ENCODE peak calls at places on chromosomes 5 and 9, in six cellular contexts. One of them, this sample, is unnamed.

GRCh38 chr9:116943970-116944369 is 256.9 kb downstream of the TRIM32 start:
- DNase-seq in adrenal gland: no peak
- DNase-seq in WERI-Rb-1: no peak
- DNase-seq in substantia nigra: no peak
- DNase-seq in dorsolateral prefrontal cortex: no peak
- DNase-seq in left ventricle myocardium inferior: no peak
- DNase-seq in this sample: no peak

GRCh38 chr5:4028384-4028783 is 432.8 kb downstream of the IRX1 start:
- DNase-seq in left ventricle myocardium inferior: no peak
- DNase-seq in adrenal gland: no peak
- DNase-seq in dorsolateral prefrontal cortex: no peak
- DNase-seq in substantia nigra: no peak
- DNase-seq in WERI-Rb-1: no peak
- DNase-seq in this sample: no peak

GRCh38 chr5:664343-664993 is 28.7 kb downstream of the TPPP start:
- DNase-seq in adrenal gland: no peak
- DNase-seq in WERI-Rb-1: no peak
- DNase-seq in dorsolateral prefrontal cortex: no peak
- DNase-seq in substantia nigra: no peak
- DNase-seq in left ventricle myocardium inferior: no peak
- DNase-seq in this sample: no peak

GRCh38 chr9:134887686-134888602 is 7.3 kb downstream of the FCN2 start:
- DNase-seq in dorsolateral prefrontal cortex: no peak
- DNase-seq in substantia nigra: no peak
- DNase-seq in adrenal gland: peak
- DNase-seq in WERI-Rb-1: no peak
- DNase-seq in left ventricle myocardium inferior: no peak
- DNase-seq in this sample: no peak

GRCh38 chr5:87079219-87079618 is 188.5 kb upstream of the RASA1 start:
- DNase-seq in substantia nigra: no peak
- DNase-seq in left ventricle myocardium inferior: no peak
- DNase-seq in adrenal gland: no peak
- DNase-seq in WERI-Rb-1: no peak
- DNase-seq in dorsolateral prefrontal cortex: no peak
- DNase-seq in this sample: no peak

GRCh38 chr9:131994364-131995110 is 85.1 kb downstream of the MED27 start:
- DNase-seq in adrenal gland: no peak
- DNase-seq in dorsolateral prefrontal cortex: no peak
- DNase-seq in WERI-Rb-1: no peak
- DNase-seq in substantia nigra: no peak
- DNase-seq in left ventricle myocardium inferior: no peak
- DNase-seq in this sample: no peak

GRCh38 chr5:32506251-32506661 is 61.7 kb upstream of the ZFR start:
- DNase-seq in adrenal gland: no peak
- DNase-seq in substantia nigra: no peak
- DNase-seq in WERI-Rb-1: no peak
- DNase-seq in left ventricle myocardium inferior: peak
- DNase-seq in dorsolateral prefrontal cortex: no peak
- DNase-seq in this sample: peak

GRCh38 chr9:21747171-21747570 is 55.3 kb upstream of the MTAP start:
- DNase-seq in substantia nigra: no peak
- DNase-seq in WERI-Rb-1: no peak
- DNase-seq in dorsolateral prefrontal cortex: no peak
- DNase-seq in adrenal gland: no peak
- DNase-seq in left ventricle myocardium inferior: no peak
- DNase-seq in this sample: no peak

GRCh38 chr9:126694206-126695081 is 80.7 kb downstream of the LMX1B start:
- DNase-seq in substantia nigra: no peak
- DNase-seq in adrenal gland: no peak
- DNase-seq in left ventricle myocardium inferior: no peak
- DNase-seq in dorsolateral prefrontal cortex: no peak
- DNase-seq in WERI-Rb-1: peak
- DNase-seq in this sample: no peak

GRCh38 chr5:84393969-84394368 is 9.3 kb upstream of the EDIL3 start:
- DNase-seq in left ventricle myocardium inferior: no peak
- DNase-seq in dorsolateral prefrontal cortex: no peak
- DNase-seq in adrenal gland: no peak
- DNase-seq in substantia nigra: no peak
- DNase-seq in WERI-Rb-1: no peak
- DNase-seq in this sample: no peak

GRCh38 chr9:9615086-9615485 is 997.7 kb downstream of the PTPRD start:
- DNase-seq in adrenal gland: no peak
- DNase-seq in WERI-Rb-1: no peak
- DNase-seq in substantia nigra: no peak
- DNase-seq in dorsolateral prefrontal cortex: no peak
- DNase-seq in left ventricle myocardium inferior: no peak
- DNase-seq in this sample: no peak

GRCh38 chr5:125412561-125413535 is 666.4 kb upstream of the ZNF608 start:
- DNase-seq in WERI-Rb-1: peak
- DNase-seq in substantia nigra: peak
- DNase-seq in adrenal gland: peak
- DNase-seq in dorsolateral prefrontal cortex: peak
- DNase-seq in left ventricle myocardium inferior: peak
- DNase-seq in this sample: peak

GRCh38 chr5:134245101-134245604 is 19.3 kb upstream of the PPP2CA start:
- DNase-seq in WERI-Rb-1: peak
- DNase-seq in substantia nigra: no peak
- DNase-seq in adrenal gland: no peak
- DNase-seq in left ventricle myocardium inferior: no peak
- DNase-seq in dorsolateral prefrontal cortex: no peak
- DNase-seq in this sample: no peak

GRCh38 chr9:72675586-72675985 is 154.2 kb downstream of the TMC1 start:
- DNase-seq in substantia nigra: no peak
- DNase-seq in adrenal gland: no peak
- DNase-seq in left ventricle myocardium inferior: no peak
- DNase-seq in WERI-Rb-1: no peak
- DNase-seq in dorsolateral prefrontal cortex: no peak
- DNase-seq in this sample: no peak

GRCh38 chr5:172849636-172850453 is 15.8 kb downstream of the ERGIC1 start:
- DNase-seq in substantia nigra: no peak
- DNase-seq in left ventricle myocardium inferior: no peak
- DNase-seq in WERI-Rb-1: no peak
- DNase-seq in dorsolateral prefrontal cortex: no peak
- DNase-seq in adrenal gland: no peak
- DNase-seq in this sample: no peak

GRCh38 chr5:133967715-133968056 is 739 bp downstream of the C5orf15 start:
- DNase-seq in left ventricle myocardium inferior: no peak
- DNase-seq in dorsolateral prefrontal cortex: no peak
- DNase-seq in WERI-Rb-1: no peak
- DNase-seq in adrenal gland: no peak
- DNase-seq in substantia nigra: no peak
- DNase-seq in this sample: no peak

GRCh38 chr5:171123417-171123816 is 185.6 kb upstream of the TLX3 start:
- DNase-seq in WERI-Rb-1: no peak
- DNase-seq in dorsolateral prefrontal cortex: no peak
- DNase-seq in substantia nigra: no peak
- DNase-seq in left ventricle myocardium inferior: no peak
- DNase-seq in adrenal gland: no peak
- DNase-seq in this sample: no peak

GRCh38 chr9:133713960-133714495 is 24.1 kb downstream of the SARDH start:
- DNase-seq in left ventricle myocardium inferior: no peak
- DNase-seq in dorsolateral prefrontal cortex: no peak
- DNase-seq in adrenal gland: no peak
- DNase-seq in WERI-Rb-1: no peak
- DNase-seq in substantia nigra: no peak
- DNase-seq in this sample: no peak

GRCh38 chr9:126420643-126421564 is 94.3 kb downstream of the MVB12B start:
- DNase-seq in adrenal gland: no peak
- DNase-seq in left ventricle myocardium inferior: no peak
- DNase-seq in dorsolateral prefrontal cortex: no peak
- DNase-seq in substantia nigra: no peak
- DNase-seq in WERI-Rb-1: peak
- DNase-seq in this sample: no peak

GRCh38 chr9:29214702-29215248 is 1641.5 kb upstream of the C9orf72 start:
- DNase-seq in left ventricle myocardium inferior: no peak
- DNase-seq in WERI-Rb-1: peak
- DNase-seq in substantia nigra: no peak
- DNase-seq in dorsolateral prefrontal cortex: no peak
- DNase-seq in adrenal gland: no peak
- DNase-seq in this sample: no peak

GRCh38 chr9:112881366-112881765 is 9.3 kb downstream of the SLC46A2 start:
- DNase-seq in WERI-Rb-1: no peak
- DNase-seq in left ventricle myocardium inferior: no peak
- DNase-seq in dorsolateral prefrontal cortex: no peak
- DNase-seq in adrenal gland: no peak
- DNase-seq in substantia nigra: no peak
- DNase-seq in this sample: no peak

GRCh38 chr5:111935022-111935421 is 178.0 kb upstream of the NREP start:
- DNase-seq in left ventricle myocardium inferior: no peak
- DNase-seq in substantia nigra: no peak
- DNase-seq in WERI-Rb-1: no peak
- DNase-seq in dorsolateral prefrontal cortex: no peak
- DNase-seq in adrenal gland: no peak
- DNase-seq in this sample: no peak

GRCh38 chr9:123893831-123894460 is 36.0 kb downstream of the DENND1A start:
- DNase-seq in left ventricle myocardium inferior: no peak
- DNase-seq in WERI-Rb-1: no peak
- DNase-seq in dorsolateral prefrontal cortex: no peak
- DNase-seq in substantia nigra: no peak
- DNase-seq in adrenal gland: no peak
- DNase-seq in this sample: no peak

GRCh38 chr5:177040814-177041410 is 18.4 kb downstream of the ZNF346 start:
- DNase-seq in WERI-Rb-1: no peak
- DNase-seq in dorsolateral prefrontal cortex: no peak
- DNase-seq in substantia nigra: no peak
- DNase-seq in adrenal gland: no peak
- DNase-seq in left ventricle myocardium inferior: no peak
- DNase-seq in this sample: no peak

GRCh38 chr9:107750741-107751521 is 261.4 kb upstream of the KLF4 start:
- DNase-seq in left ventricle myocardium inferior: peak
- DNase-seq in WERI-Rb-1: no peak
- DNase-seq in dorsolateral prefrontal cortex: peak
- DNase-seq in adrenal gland: peak
- DNase-seq in substantia nigra: peak
- DNase-seq in this sample: no peak

GRCh38 chr9:13728917-13729811 is 449.7 kb upstream of the MPDZ start:
- DNase-seq in dorsolateral prefrontal cortex: no peak
- DNase-seq in adrenal gland: no peak
- DNase-seq in WERI-Rb-1: no peak
- DNase-seq in left ventricle myocardium inferior: no peak
- DNase-seq in substantia nigra: no peak
- DNase-seq in this sample: no peak

GRCh38 chr9:136796238-136796774 is at the start of gene CCDC183:
- DNase-seq in dorsolateral prefrontal cortex: no peak
- DNase-seq in substantia nigra: no peak
- DNase-seq in left ventricle myocardium inferior: no peak
- DNase-seq in WERI-Rb-1: no peak
- DNase-seq in adrenal gland: no peak
- DNase-seq in this sample: no peak
- H3K27ac ChIP-seq in dorsolateral prefrontal cortex: no peak
- H3K27ac ChIP-seq in substantia nigra: no peak
- H3K27ac ChIP-seq in left ventricle myocardium inferior: peak
- H3K27ac ChIP-seq in WERI-Rb-1: peak
- H3K27ac ChIP-seq in adrenal gland: no peak
- H3K27ac ChIP-seq in this sample: no peak

GRCh38 chr9:114888599-114888998 is 41.8 kb downstream of the TNFSF8 start:
- DNase-seq in WERI-Rb-1: no peak
- DNase-seq in substantia nigra: no peak
- DNase-seq in adrenal gland: no peak
- DNase-seq in dorsolateral prefrontal cortex: no peak
- DNase-seq in left ventricle myocardium inferior: no peak
- DNase-seq in this sample: no peak
- H3K27ac ChIP-seq in WERI-Rb-1: no peak
- H3K27ac ChIP-seq in substantia nigra: no peak
- H3K27ac ChIP-seq in adrenal gland: no peak
- H3K27ac ChIP-seq in dorsolateral prefrontal cortex: no peak
- H3K27ac ChIP-seq in left ventricle myocardium inferior: no peak
- H3K27ac ChIP-seq in this sample: no peak

GRCh38 chr9:129481424-129481823 is 139.5 kb downstream of the C9orf50 start:
- DNase-seq in WERI-Rb-1: no peak
- DNase-seq in dorsolateral prefrontal cortex: no peak
- DNase-seq in adrenal gland: peak
- DNase-seq in left ventricle myocardium inferior: no peak
- DNase-seq in substantia nigra: no peak
- DNase-seq in this sample: no peak
- H3K27ac ChIP-seq in WERI-Rb-1: peak
- H3K27ac ChIP-seq in dorsolateral prefrontal cortex: peak
- H3K27ac ChIP-seq in adrenal gland: peak
- H3K27ac ChIP-seq in left ventricle myocardium inferior: peak
- H3K27ac ChIP-seq in substantia nigra: peak
- H3K27ac ChIP-seq in this sample: peak

GRCh38 chr5:83375049-83375710 is 96.4 kb upstream of the VCAN start:
- DNase-seq in WERI-Rb-1: no peak
- DNase-seq in dorsolateral prefrontal cortex: no peak
- DNase-seq in adrenal gland: no peak
- DNase-seq in left ventricle myocardium inferior: no peak
- DNase-seq in substantia nigra: no peak
- DNase-seq in this sample: no peak
- H3K27ac ChIP-seq in WERI-Rb-1: no peak
- H3K27ac ChIP-seq in dorsolateral prefrontal cortex: no peak
- H3K27ac ChIP-seq in adrenal gland: no peak
- H3K27ac ChIP-seq in left ventricle myocardium inferior: peak
- H3K27ac ChIP-seq in substantia nigra: no peak
- H3K27ac ChIP-seq in this sample: no peak

GRCh38 chr9:75181748-75182147 is 93.4 kb downstream of the OSTF1 start:
- DNase-seq in left ventricle myocardium inferior: no peak
- DNase-seq in adrenal gland: no peak
- DNase-seq in substantia nigra: no peak
- DNase-seq in WERI-Rb-1: no peak
- DNase-seq in dorsolateral prefrontal cortex: no peak
- DNase-seq in this sample: no peak
- H3K27ac ChIP-seq in left ventricle myocardium inferior: no peak
- H3K27ac ChIP-seq in adrenal gland: no peak
- H3K27ac ChIP-seq in substantia nigra: no peak
- H3K27ac ChIP-seq in WERI-Rb-1: no peak
- H3K27ac ChIP-seq in dorsolateral prefrontal cortex: no peak
- H3K27ac ChIP-seq in this sample: no peak

GRCh38 chr5:88829773-88830172 is 53.2 kb downstream of the MEF2C start:
- DNase-seq in dorsolateral prefrontal cortex: no peak
- DNase-seq in adrenal gland: no peak
- DNase-seq in left ventricle myocardium inferior: no peak
- DNase-seq in substantia nigra: no peak
- DNase-seq in WERI-Rb-1: no peak
- DNase-seq in this sample: no peak
- H3K27ac ChIP-seq in dorsolateral prefrontal cortex: peak
- H3K27ac ChIP-seq in adrenal gland: peak
- H3K27ac ChIP-seq in left ventricle myocardium inferior: peak
- H3K27ac ChIP-seq in substantia nigra: peak
- H3K27ac ChIP-seq in WERI-Rb-1: no peak
- H3K27ac ChIP-seq in this sample: peak

DNA sequence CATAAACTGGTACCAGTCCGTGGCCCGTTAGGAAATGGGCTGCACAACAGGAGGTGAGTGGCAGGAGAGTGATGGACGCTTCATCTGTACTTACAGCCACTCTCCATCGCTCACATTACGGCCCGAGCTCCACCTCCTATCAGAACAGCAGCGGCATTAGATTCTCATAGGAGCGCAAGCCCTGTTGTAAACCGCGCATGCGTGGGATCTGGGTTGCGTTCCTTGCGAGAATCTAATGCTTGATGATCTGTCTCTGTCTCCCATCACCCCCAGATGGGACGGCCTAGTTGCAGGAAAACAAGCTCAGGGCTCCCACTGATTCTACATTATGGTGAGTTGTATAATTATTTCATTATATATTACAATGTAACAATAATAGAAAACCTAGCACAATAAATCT is 480.4 kb downstream of the CCDC171 start:
- DNase-seq in dorsolateral prefrontal cortex: no peak
- DNase-seq in left ventricle myocardium inferior: no peak
- DNase-seq in adrenal gland: no peak
- DNase-seq in substantia nigra: no peak
- DNase-seq in WERI-Rb-1: no peak
- DNase-seq in this sample: no peak
- H3K27ac ChIP-seq in dorsolateral prefrontal cortex: no peak
- H3K27ac ChIP-seq in left ventricle myocardium inferior: no peak
- H3K27ac ChIP-seq in adrenal gland: no peak
- H3K27ac ChIP-seq in substantia nigra: no peak
- H3K27ac ChIP-seq in WERI-Rb-1: no peak
- H3K27ac ChIP-seq in this sample: no peak

This sample was measured in caudate nucleus.